ENCODE peak calls at places on chromosomes 16 and 17, in five cellular contexts. L is Caco-2, T is osteocyte, Q is neural crest cell, K is mesothelial cell of epicardium. R is an unnamed sample.

GRCh38 chr17:8366231-8366630 is 10.3 kb downstream of the KRABD2 start:
- DNase-seq in Q (no peak), T (no peak), K (no peak), L (no peak), R (no peak)

GRCh38 chr16:16151315-16151714 is 72.0 kb downstream of the ABCC6 start:
- DNase-seq in L (no peak), K (no peak), T (no peak), Q (no peak), R (no peak)

GRCh38 chr16:13139661-13140241 is 238.4 kb downstream of the SHISA9 start:
- DNase-seq in T (no peak), L (no peak), Q (no peak), K (no peak), R (no peak)

GRCh38 chr16:50354629-50355456 is 13.9 kb downstream of the BRD7 start:
- DNase-seq in T (no peak), L (no peak), Q (no peak), K (no peak), R (no peak)

GRCh38 chr17:7967751-7968150 is 34.7 kb upstream of the GUCY2D start:
- DNase-seq in T (no peak), Q (no peak), K (no peak), L (no peak), R (no peak)

GRCh38 chr17:4893721-4894560 is 5.4 kb upstream of the C17orf107 start:
- DNase-seq in L (no peak), Q (no peak), K (no peak), T (no peak), R (no peak)

GRCh38 chr17:20085283-20085875 is 76.2 kb downstream of the SPECC1 start:
- DNase-seq in L (no peak), Q (no peak), K (no peak), T (peak), R (no peak)

GRCh38 chr16:74682556-74682955 is 15.9 kb upstream of the RFWD3 start:
- DNase-seq in K (no peak), T (no peak), Q (no peak), L (no peak), R (no peak)

GRCh38 chr17:7887038-7887481 is 1.5 kb upstream of the CHD3 start:
- DNase-seq in T (no peak), K (no peak), L (no peak), Q (no peak), R (no peak)

GRCh38 chr17:68101992-68102758 is 66.6 kb downstream of the KPNA2 start:
- DNase-seq in T (peak), K (no peak), L (peak), Q (no peak), R (no peak)

GRCh38 chr17:79019631-79020584 is 4.1 kb upstream of the C1QTNF1 start:
- DNase-seq in T (no peak), L (peak), Q (no peak), K (no peak), R (no peak)

GRCh38 chr17:31371511-31372097 is 19.9 kb upstream of the RAB11FIP4 start:
- DNase-seq in L (no peak), T (no peak), Q (no peak), K (no peak), R (no peak)

GRCh38 chr17:42118545-42118944 is 2.6 kb downstream of the KAT2A start:
- DNase-seq in K (no peak), L (no peak), Q (no peak), T (no peak), R (no peak)

GRCh38 chr17:8126306-8127066 is 2.6 kb upstream of the HES7 start:
- DNase-seq in L (no peak), T (no peak), K (no peak), Q (peak), R (no peak)

GRCh38 chr16:74867281-74867849 is 92.7 kb upstream of the FA2H start:
- DNase-seq in T (no peak), K (no peak), L (no peak), Q (no peak), R (no peak)

GRCh38 chr17:55620945-55621344 is 101.7 kb downstream of the TMEM100 start:
- DNase-seq in L (no peak), Q (no peak), K (no peak), T (no peak), R (no peak)

GRCh38 chr17:8939496-8940334 is 25.8 kb downstream of the PIK3R5 start:
- DNase-seq in T (no peak), K (no peak), Q (no peak), L (no peak), R (no peak)

GRCh38 chr17:58344791-58345157 is 7.2 kb downstream of the SUPT4H1 start:
- DNase-seq in Q (no peak), L (no peak), K (no peak), T (no peak), R (peak)

GRCh38 chr17:14557482-14557881 is 256.6 kb downstream of the HS3ST3B1 start:
- DNase-seq in T (no peak), K (no peak), Q (no peak), L (no peak), R (no peak)

GRCh38 chr16:81403601-81404391 is 40.8 kb upstream of the CMIP start:
- DNase-seq in L (peak), T (peak), Q (peak), K (peak), R (peak)

GRCh38 chr17:32558997-32559650 is 72.3 kb downstream of the CDK5R1 start:
- DNase-seq in Q (no peak), T (no peak), K (no peak), L (no peak), R (no peak)

GRCh38 chr17:45127583-45128300 is 4.6 kb downstream of the PLCD3 start:
- DNase-seq in T (no peak), K (no peak), Q (no peak), L (peak), R (no peak)

GRCh38 chr16:88009566-88010342 is 58.5 kb downstream of the BANP start:
- DNase-seq in T (no peak), K (no peak), L (no peak), Q (no peak), R (no peak)

GRCh38 chr16:87541004-87541881 is 48.4 kb upstream of the ZCCHC14 start:
- DNase-seq in K (no peak), Q (peak), T (no peak), L (no peak), R (no peak)

GRCh38 chr16:81497690-81498089 is 53.1 kb downstream of the CMIP start:
- DNase-seq in Q (no peak), L (no peak), T (no peak), K (no peak), R (no peak)

GRCh38 chr17:80950466-80951120 is 41.0 kb upstream of the CHMP6 start:
- DNase-seq in Q (no peak), T (no peak), K (peak), L (peak), R (no peak)

GRCh38 chr16:73420244-73421040 is 372.5 kb upstream of the ZFHX3 start:
- DNase-seq in L (no peak), T (no peak), K (no peak), Q (no peak), R (no peak)

GRCh38 chr17:81018044-81018802 is 16.7 kb upstream of the BAIAP2 start:
- DNase-seq in Q (no peak), L (no peak), T (no peak), K (no peak), R (no peak)

GRCh38 chr16:50699345-50700159 is 6.1 kb downstream of the NOD2 start:
- DNase-seq in L (no peak), T (no peak), Q (no peak), K (no peak), R (no peak)

GRCh38 chr17:57838453-57838852 is 11.4 kb downstream of the MRPS23 start:
- DNase-seq in T (no peak), Q (no peak), L (no peak), K (no peak), R (no peak)

GRCh38 chr17:8300629-8301242 is 5.5 kb upstream of the SLC25A35 start:
- DNase-seq in K (no peak), L (peak), T (no peak), Q (peak), R (peak)

GRCh38 chr17:81513669-81514484 is 1.3 kb upstream of the ACTG1 start:
- DNase-seq in L (peak), T (no peak), Q (peak), K (peak), R (peak)

GRCh38 chr16:15613676-15614075 is 29.3 kb downstream of the MARF1 start:
- DNase-seq in T (no peak), K (no peak), Q (no peak), L (no peak), R (no peak)

DNA sequence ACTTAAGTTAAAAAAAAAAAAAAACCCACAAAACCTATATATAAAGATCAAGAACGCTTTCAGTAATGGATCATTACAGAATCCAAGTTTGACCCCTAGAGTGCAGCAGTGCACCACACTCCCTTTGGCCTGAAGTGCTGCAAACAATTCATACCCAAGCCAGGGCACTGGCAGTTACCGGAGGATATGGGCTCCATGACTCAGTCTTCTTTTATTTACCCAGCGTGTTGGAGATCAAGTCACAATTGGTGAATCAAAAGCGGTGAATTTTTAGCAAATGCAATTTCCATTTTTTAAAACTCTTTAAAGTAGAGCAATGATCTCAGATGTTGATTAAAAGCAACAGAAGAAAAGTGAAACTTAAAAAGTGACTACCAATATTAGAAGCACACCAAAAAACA is 46.5 kb downstream of the ZNF652 start:
- DNase-seq in T (peak), K (no peak), Q (peak), L (peak), R (peak)
- TF ChIP-seq CTCF in T (peak), K (peak), Q (peak), L (peak), R (peak)

GRCh38 chr16:30143347-30143702 is 20.3 kb upstream of the MAPK3 start:
- DNase-seq in L (no peak), K (no peak), T (no peak), Q (no peak), R (no peak)
- TF ChIP-seq CTCF in L (no peak), K (no peak), T (no peak), Q (no peak), R (peak)

GRCh38 chr17:64036198-64036922 is 15.9 kb upstream of the ICAM2 start:
- DNase-seq in L (no peak), T (no peak), K (no peak), Q (no peak), R (no peak)
- TF ChIP-seq CTCF in L (peak), T (no peak), K (no peak), Q (no peak), R (no peak)

GRCh38 chr16:84481051-84481735 is 23.3 kb downstream of the MEAK7 start:
- DNase-seq in Q (no peak), L (no peak), T (peak), K (no peak), R (no peak)

GRCh38 chr16:84479716-84480450 is 24.6 kb downstream of the MEAK7 start:
- DNase-seq in Q (no peak), L (no peak), K (no peak), T (peak), R (no peak)

GRCh38 chr16:84475643-84476240 is 28.7 kb downstream of the MEAK7 start:
- DNase-seq in Q (no peak), L (peak), T (peak), K (no peak), R (no peak)

GRCh38 chr16:84477661-84478060 is 26.8 kb downstream of the MEAK7 start:
- DNase-seq in K (no peak), T (peak), L (no peak), Q (no peak), R (no peak)

GRCh38 chr16:84478172-84478948 is 26.1 kb downstream of the MEAK7 start:
- DNase-seq in K (no peak), T (peak), Q (no peak), L (no peak), R (no peak)
- TF ChIP-seq CTCF in K (no peak), T (no peak), Q (no peak), L (no peak), R (no peak)

GRCh38 chr17:71547904-71548303 is 572.9 kb upstream of the SOX9 start:
- DNase-seq in T (no peak), K (no peak), Q (no peak), L (no peak), R (no peak)

GRCh38 chr17:71548540-71549190 is 572.2 kb upstream of the SOX9 start:
- DNase-seq in Q (no peak), T (no peak), L (no peak), K (no peak), R (no peak)

GRCh38 chr17:71553381-71553780 is 567.4 kb upstream of the SOX9 start:
- DNase-seq in L (no peak), T (no peak), K (no peak), Q (no peak), R (no peak)

GRCh38 chr17:71546369-71546864 is 574.4 kb upstream of the SOX9 start:
- DNase-seq in L (no peak), Q (no peak), K (no peak), T (no peak), R (no peak)

GRCh38 chr17:71550675-71551074 is 570.1 kb upstream of the SOX9 start:
- DNase-seq in L (no peak), T (no peak), K (no peak), Q (no peak), R (no peak)
- TF ChIP-seq CTCF in L (no peak), T (no peak), K (no peak), Q (no peak), R (no peak)

GRCh38 chr16:23505180-23505665 is 5.1 kb downstream of the GGA2 start:
- DNase-seq in K (no peak), Q (no peak), L (no peak), T (no peak), R (no peak)

GRCh38 chr16:23506606-23506994 is 3.7 kb downstream of the GGA2 start:
- DNase-seq in L (no peak), Q (no peak), K (no peak), T (no peak), R (no peak)

GRCh38 chr16:23504453-23505179 is 5.7 kb downstream of the GGA2 start:
- DNase-seq in K (no peak), T (no peak), L (peak), Q (no peak), R (peak)

GRCh38 chr16:23504076-23504452 is 6.2 kb downstream of the GGA2 start:
- DNase-seq in L (no peak), K (no peak), Q (no peak), T (no peak), R (no peak)

GRCh38 chr16:23505942-23506605 is 4.2 kb downstream of the GGA2 start:
- DNase-seq in T (no peak), L (no peak), K (no peak), Q (no peak), R (no peak)
- TF ChIP-seq CTCF in T (no peak), L (no peak), K (no peak), Q (no peak), R (no peak)

GRCh38 chr16:67283039-67283825 is 3.9 kb downstream of the PLEKHG4 start:
- DNase-seq in T (no peak), Q (no peak), L (no peak), K (no peak), R (no peak)
- TF ChIP-seq CTCF in T (no peak), Q (no peak), L (no peak), K (no peak), R (no peak)

DNA sequence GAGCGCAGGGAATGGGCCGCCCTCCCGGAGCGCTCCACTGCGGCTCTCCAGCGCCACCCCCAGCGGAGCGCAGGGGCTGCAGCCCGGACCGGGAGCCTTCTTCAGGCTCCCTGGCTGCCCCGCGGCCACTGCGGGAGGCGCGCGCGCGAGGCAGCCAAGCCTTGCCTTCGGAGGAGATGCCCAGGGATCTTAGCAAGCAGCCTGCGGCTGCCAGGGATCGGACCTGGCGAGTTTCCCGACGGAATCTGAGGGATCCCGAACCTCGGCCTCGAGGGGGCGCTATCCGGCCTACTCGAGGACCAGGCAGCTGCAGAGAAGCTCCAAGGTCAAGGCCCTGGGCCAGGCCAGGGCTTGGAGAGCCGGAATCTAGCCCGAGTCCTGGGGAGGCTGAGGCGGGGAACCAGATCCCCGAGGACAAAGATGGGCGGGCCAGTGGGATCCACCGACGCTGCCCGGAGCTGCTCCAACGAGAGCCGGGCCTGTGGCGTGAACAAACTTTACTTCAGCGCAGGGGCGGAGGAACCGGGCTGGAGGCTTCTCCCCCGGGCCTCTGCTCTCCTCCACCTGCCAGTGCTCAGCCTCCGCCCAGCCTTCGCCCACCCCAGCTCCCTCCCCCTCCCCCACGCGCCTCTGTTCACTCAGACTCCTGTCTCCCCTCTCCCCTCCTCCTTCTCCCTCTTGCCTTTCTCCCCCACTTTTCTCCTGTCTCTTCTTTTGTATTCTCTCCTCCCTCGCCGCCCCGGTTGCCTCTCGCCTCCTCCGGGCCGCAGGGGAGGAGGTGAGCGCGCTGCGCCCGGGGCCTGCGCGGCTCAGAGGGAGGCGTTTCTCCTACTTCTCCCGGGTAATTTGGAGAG is at the start of gene IRX6:
- DNase-seq in T (no peak), L (no peak), K (peak), Q (peak), R (no peak)
- TF ChIP-seq CTCF in T (peak), L (peak), K (peak), Q (peak), R (no peak)

GRCh38 chr16:86222541-86222940 is 287.8 kb upstream of the FOXF1 start:
- DNase-seq in L (no peak), Q (no peak), K (no peak), T (no peak), R (no peak)

GRCh38 chr16:86224629-86225028 is 285.7 kb upstream of the FOXF1 start:
- DNase-seq in T (no peak), L (no peak), K (no peak), Q (no peak), R (no peak)

GRCh38 chr16:86225905-86226371 is 284.4 kb upstream of the FOXF1 start:
- DNase-seq in Q (no peak), T (no peak), L (peak), K (no peak), R (no peak)

GRCh38 chr16:86222965-86223551 is 287.3 kb upstream of the FOXF1 start:
- DNase-seq in K (no peak), T (no peak), Q (no peak), L (no peak), R (no peak)

DNA sequence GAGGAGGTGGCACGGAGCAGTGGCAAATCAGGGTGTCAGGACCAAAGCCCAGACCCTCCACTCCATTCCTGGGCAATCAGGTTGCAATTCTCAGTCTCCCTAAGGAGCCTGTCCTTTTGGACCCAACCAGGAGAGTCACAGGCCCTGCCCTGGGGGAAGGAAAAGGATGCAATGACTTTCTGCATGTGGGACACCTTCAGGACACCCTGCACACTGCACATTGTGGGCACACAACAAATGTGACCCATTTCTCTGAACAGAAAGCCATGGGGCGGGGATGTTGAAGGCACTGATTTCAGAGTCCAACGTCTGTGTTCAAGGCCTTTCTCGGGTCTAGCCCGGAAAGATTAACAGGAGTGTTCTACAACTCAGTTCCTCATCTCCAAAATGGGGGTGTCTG is 286.2 kb upstream of the FOXF1 start:
- DNase-seq in T (no peak), K (no peak), L (peak), Q (no peak), R (no peak)
- TF ChIP-seq CTCF in T (no peak), K (no peak), L (no peak), Q (no peak), R (no peak)

R was measured in natural killer cell.